ENCODE peak calls at places on chromosomes 16 and 17, in eight cellular contexts. C is dorsolateral prefrontal cortex, U is GM06990, J is AG09319, D is thoracic aorta, F is progenitor cell of endocrine pancreas, L is fibroblast of the aortic adventitia, Q is mucosa of descending colon. O is an unnamed sample.

GRCh38 chr16:88856122-88856827 is 472 bp downstream of the GALNS start:
- DNase-seq in C (no peak), U (no peak), J (no peak), D (no peak), F (no peak), L (no peak), Q (peak; percentile 71), O (peak; percentile 65)

GRCh38 chr16:3101841-3102470 is 2.9 kb upstream of the ZSCAN10 start:
- DNase-seq in C (no peak), U (no peak), J (no peak), D (no peak), F (no peak), L (no peak), Q (peak; percentile 51), O (no peak)

GRCh38 chr17:21376835-21377690 is 906 bp downstream of the KCNJ12 start:
- DNase-seq in C (no peak), U (no peak), J (no peak), D (no peak), F (no peak), L (peak; percentile 50), Q (no peak), O (no peak)

GRCh38 chr16:78996806-78997205 is 603.7 kb downstream of the MAF start:
- DNase-seq in C (no peak), U (no peak), J (no peak), D (no peak), F (no peak), L (no peak), Q (no peak), O (no peak)

GRCh38 chr17:35801583-35802224 is 6.3 kb upstream of the MMP28 start:
- DNase-seq in C (peak; percentile 69), U (no peak), J (no peak), D (no peak), F (no peak), L (peak; percentile 86), Q (peak; percentile 85), O (peak; percentile 78)

GRCh38 chr17:78915872-78916632 is 9.1 kb downstream of the TIMP2 start:
- DNase-seq in C (no peak), U (no peak), J (no peak), D (no peak), F (no peak), L (peak; percentile 72), Q (no peak), O (peak; percentile 70)

GRCh38 chr16:1708083-1708767 is 2.2 kb downstream of the MAPK8IP3 start:
- DNase-seq in C (no peak), U (no peak), J (no peak), D (no peak), F (no peak), L (no peak), Q (no peak), O (no peak)

GRCh38 chr17:65175952-65176351 is 38.8 kb downstream of the RGS9 start:
- DNase-seq in C (no peak), U (no peak), J (no peak), D (no peak), F (no peak), L (no peak), Q (no peak), O (no peak)

GRCh38 chr17:76449126-76449525 is 3.8 kb downstream of the UBE2O start:
- DNase-seq in C (no peak), U (no peak), J (no peak), D (no peak), F (no peak), L (peak; percentile 59), Q (no peak), O (no peak)

GRCh38 chr17:76453431-76453743 is 435 bp upstream of the UBE2O start:
- DNase-seq in C (no peak), U (no peak), J (no peak), D (no peak), F (no peak), L (no peak), Q (no peak), O (no peak)

GRCh38 chr17:76452102-76452645 is 778 bp downstream of the UBE2O start:
- DNase-seq in C (no peak), U (no peak), J (no peak), D (no peak), F (no peak), L (no peak), Q (no peak), O (no peak)

GRCh38 chr17:76451480-76451879 is 1.5 kb downstream of the UBE2O start:
- DNase-seq in C (no peak), U (no peak), J (no peak), D (no peak), F (no peak), L (no peak), Q (no peak), O (no peak)

DNA sequence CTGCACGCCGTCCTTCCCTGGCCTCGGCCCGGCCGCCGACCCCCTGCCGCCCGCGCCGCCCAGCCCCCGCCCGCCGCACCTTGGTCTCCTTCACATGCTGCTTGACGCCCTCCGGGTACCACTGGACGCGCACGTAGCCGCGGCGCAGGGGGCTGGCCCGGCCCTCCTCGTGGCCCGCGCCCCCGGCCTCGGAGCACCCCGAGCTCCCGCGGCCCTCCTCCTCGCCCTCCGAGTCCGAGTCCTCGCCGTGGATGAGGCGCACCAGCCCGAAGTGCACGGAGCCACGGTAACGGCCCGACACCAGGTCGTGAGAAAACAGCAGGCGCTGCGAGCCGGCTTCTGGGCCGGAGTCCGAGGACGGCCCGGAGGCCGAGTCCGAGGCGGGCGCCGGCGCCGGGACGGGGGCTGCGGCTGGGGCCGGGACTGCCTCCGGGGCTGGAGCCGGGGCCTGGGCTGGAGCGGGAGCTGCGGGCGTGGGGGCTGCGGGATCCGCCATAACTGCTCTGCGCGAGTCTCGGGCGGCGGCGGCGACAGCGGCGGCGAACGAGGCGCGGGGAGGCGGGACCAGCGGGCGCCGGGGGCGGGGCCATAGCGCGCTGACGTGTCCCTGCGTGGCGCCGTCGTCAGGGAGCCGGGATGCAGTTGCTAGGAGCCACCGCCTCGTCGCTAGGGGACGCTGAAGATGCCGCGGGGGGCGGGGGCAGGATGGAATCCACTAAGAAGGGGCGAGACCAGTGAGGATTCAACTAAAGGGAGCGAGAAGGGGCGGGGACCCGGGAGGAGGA is at the start of gene UBE2O:
- DNase-seq in C (peak; percentile 70), U (peak; percentile 89), J (no peak), D (peak; percentile 42), F (peak; percentile 83), L (peak; percentile 76), Q (peak; percentile 92), O (peak; percentile 93)
- TF ChIP-seq CTCF in C (peak; percentile 49), U (peak; percentile 66), J (peak; percentile 56), D (peak; percentile 57), F (peak; percentile 39), L (peak; percentile 36), Q (peak; percentile 39), O (peak; percentile 56)

GRCh38 chr17:1638171-1638583 is 7.4 kb downstream of the SCARF1 start:
- DNase-seq in C (no peak), U (no peak), J (no peak), D (no peak), F (no peak), L (no peak), Q (peak; percentile 51), O (no peak)

GRCh38 chr17:1636732-1637285 is 8.2 kb upstream of the SLC43A2 start:
- DNase-seq in C (no peak), U (no peak), J (no peak), D (no peak), F (no peak), L (no peak), Q (no peak), O (no peak)

GRCh38 chr17:1639549-1639948 is 6.0 kb downstream of the SCARF1 start:
- DNase-seq in C (no peak), U (no peak), J (no peak), D (no peak), F (no peak), L (no peak), Q (no peak), O (peak; percentile 83)

GRCh38 chr17:1640329-1641064 is 5.0 kb downstream of the SCARF1 start:
- DNase-seq in C (peak; percentile 66), U (no peak), J (no peak), D (no peak), F (no peak), L (no peak), Q (no peak), O (no peak)

GRCh38 chr17:1638624-1639300 is 6.8 kb downstream of the SCARF1 start:
- DNase-seq in C (no peak), U (no peak), J (no peak), D (no peak), F (no peak), L (no peak), Q (no peak), O (no peak)
- TF ChIP-seq CTCF in C (no peak), U (no peak), J (no peak), D (no peak), F (no peak), L (no peak), Q (no peak), O (no peak)

GRCh38 chr17:7997186-7997585 is 5.2 kb upstream of the GUCY2D start:
- DNase-seq in C (no peak), U (no peak), J (no peak), D (no peak), F (no peak), L (peak; percentile 50), Q (no peak), O (no peak)
- TF ChIP-seq CTCF in C (no peak), U (no peak), J (peak; percentile 33), D (no peak), F (peak; percentile 37), L (peak; percentile 46), Q (peak; percentile 6), O (peak; percentile 37)

GRCh38 chr17:32486091-32486700 is 597 bp upstream of the CDK5R1 start:
- DNase-seq in C (peak; percentile 62), U (peak; percentile 87), J (no peak), D (peak; percentile 33), F (peak; percentile 54), L (peak; percentile 42), Q (peak; percentile 75), O (peak; percentile 75)

GRCh38 chr17:32488604-32489180 is 1.9 kb downstream of the CDK5R1 start:
- DNase-seq in C (no peak), U (no peak), J (no peak), D (no peak), F (no peak), L (no peak), Q (peak; percentile 29), O (peak; percentile 41)

GRCh38 chr17:32486701-32487459 is at the start of gene CDK5R1:
- DNase-seq in C (no peak), U (peak; percentile 81), J (no peak), D (no peak), F (peak; percentile 73), L (peak; percentile 12), Q (peak; percentile 84), O (peak; percentile 78)

GRCh38 chr17:32488177-32488542 is 1.4 kb downstream of the CDK5R1 start:
- DNase-seq in C (no peak), U (no peak), J (no peak), D (no peak), F (no peak), L (no peak), Q (no peak), O (peak; percentile 31)

DNA sequence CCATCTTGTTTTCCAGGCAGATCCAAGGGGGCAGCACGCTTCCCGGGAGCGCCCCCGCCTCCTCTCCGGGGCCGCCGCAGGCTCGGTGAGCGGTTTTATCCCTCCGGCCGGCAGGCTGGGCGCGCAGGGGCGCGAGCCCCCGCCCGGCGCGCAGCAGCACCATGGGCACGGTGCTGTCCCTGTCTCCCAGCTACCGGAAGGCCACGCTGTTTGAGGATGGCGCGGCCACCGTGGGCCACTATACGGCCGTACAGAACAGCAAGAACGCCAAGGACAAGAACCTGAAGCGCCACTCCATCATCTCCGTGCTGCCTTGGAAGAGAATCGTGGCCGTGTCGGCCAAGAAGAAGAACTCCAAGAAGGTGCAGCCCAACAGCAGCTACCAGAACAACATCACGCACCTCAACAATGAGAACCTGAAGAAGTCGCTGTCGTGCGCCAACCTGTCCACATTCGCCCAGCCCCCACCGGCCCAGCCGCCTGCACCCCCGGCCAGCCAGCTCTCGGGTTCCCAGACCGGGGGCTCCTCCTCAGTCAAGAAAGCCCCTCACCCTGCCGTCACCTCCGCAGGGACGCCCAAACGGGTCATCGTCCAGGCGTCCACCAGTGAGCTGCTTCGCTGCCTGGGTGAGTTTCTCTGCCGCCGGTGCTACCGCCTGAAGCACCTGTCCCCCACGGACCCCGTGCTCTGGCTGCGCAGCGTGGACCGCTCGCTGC is 825 bp downstream of the CDK5R1 start:
- DNase-seq in C (no peak), U (peak; percentile 62), J (no peak), D (no peak), F (no peak), L (no peak), Q (peak; percentile 68), O (peak; percentile 45)
- TF ChIP-seq CTCF in C (no peak), U (peak; percentile 18), J (no peak), D (no peak), F (no peak), L (no peak), Q (no peak), O (no peak)